ENCODE peak calls at places on chromosomes 16 and 17, in four cellular contexts. G, P, H and F are unnamed samples.

GRCh38 chr17:63932721-63933120 is 590 bp upstream of the CD79B start:
- DNase-seq in G (no peak), P (no peak), H (no peak), F (no peak)

GRCh38 chr17:4706121-4706520 is 2.2 kb upstream of the PELP1 start:
- DNase-seq in G (no peak), P (no peak), H (no peak), F (peak; percentile 78)

GRCh38 chr16:57620316-57621231 is 7.9 kb upstream of the ADGRG1 start:
- DNase-seq in G (no peak), P (no peak), H (no peak), F (no peak)

GRCh38 chr16:19711643-19712042 is 6.4 kb downstream of the KNOP1 start:
- DNase-seq in G (no peak), P (no peak), H (no peak), F (no peak)

GRCh38 chr17:9402590-9403199 is 172.9 kb downstream of the STX8 start:
- DNase-seq in G (no peak), P (peak; percentile 67), H (peak; percentile 45), F (peak; percentile 23)

GRCh38 chr17:50601789-50602375 is 32.8 kb upstream of the ABCC3 start:
- DNase-seq in G (no peak), P (no peak), H (no peak), F (no peak)

GRCh38 chr16:15765880-15766279 is 90.9 kb downstream of the MYH11 start:
- DNase-seq in G (peak; percentile 45), P (peak; percentile 58), H (peak; percentile 73), F (peak; percentile 39)

GRCh38 chr16:58249780-58250478 is 44.9 kb downstream of the PRSS54 start:
- DNase-seq in G (peak; percentile 94), P (peak; percentile 79), H (peak; percentile 63), F (peak; percentile 62)

GRCh38 chr17:28763804-28764266 is 20.0 kb downstream of the TRAF4 start:
- DNase-seq in G (peak; percentile 73), P (peak; percentile 78), H (peak; percentile 68), F (peak; percentile 74)

GRCh38 chr16:4463522-4464163 is 10.8 kb downstream of the NMRAL1 start:
- DNase-seq in G (no peak), P (no peak), H (no peak), F (no peak)

GRCh38 chr17:38848939-38849563 is 4.5 kb downstream of the RPL23 start:
- DNase-seq in G (no peak), P (no peak), H (no peak), F (no peak)

GRCh38 chr17:57957886-57958285 is 2.7 kb upstream of the CUEDC1 start:
- DNase-seq in G (no peak), P (no peak), H (no peak), F (no peak)

GRCh38 chr16:83402160-83402794 is 405.5 kb upstream of the HSBP1 start:
- DNase-seq in G (no peak), P (no peak), H (no peak), F (peak; percentile 45)

GRCh38 chr17:34997355-34997862 is 17.1 kb downstream of the LIG3 start:
- DNase-seq in G (no peak), P (no peak), H (no peak), F (peak; percentile 87)

GRCh38 chr17:45948881-45949624 is 50.0 kb upstream of the STH start:
- DNase-seq in G (peak; percentile 88), P (peak; percentile 81), H (peak; percentile 61), F (peak; percentile 49)

GRCh38 chr17:36611345-36612072 is 10.1 kb downstream of the MRM1 start:
- DNase-seq in G (peak; percentile 48), P (peak; percentile 61), H (no peak), F (peak; percentile 85)

GRCh38 chr17:40095356-40095943 is 4.9 kb downstream of the NR1D1 start:
- DNase-seq in G (no peak), P (no peak), H (no peak), F (no peak)

GRCh38 chr16:81745704-81746558 is 33.2 kb upstream of the PLCG2 start:
- DNase-seq in G (peak; percentile 86), P (peak; percentile 65), H (peak; percentile 42), F (peak; percentile 31)

GRCh38 chr16:86029131-86029741 is 130.3 kb downstream of the IRF8 start:
- DNase-seq in G (no peak), P (no peak), H (no peak), F (peak; percentile 68)

GRCh38 chr16:66578596-66579531 is at the start of gene CMTM2:
- DNase-seq in G (no peak), P (no peak), H (no peak), F (no peak)

GRCh38 chr16:66581246-66581952 is 2.1 kb downstream of the CMTM2 start:
- DNase-seq in G (no peak), P (no peak), H (no peak), F (peak; percentile 44)

GRCh38 chr16:66585477-66586239 is 6.4 kb downstream of the CMTM2 start:
- DNase-seq in G (no peak), P (no peak), H (no peak), F (no peak)

GRCh38 chr16:66576306-66576705 is 3.0 kb upstream of the CMTM2 start:
- DNase-seq in G (no peak), P (no peak), H (no peak), F (no peak)

DNA sequence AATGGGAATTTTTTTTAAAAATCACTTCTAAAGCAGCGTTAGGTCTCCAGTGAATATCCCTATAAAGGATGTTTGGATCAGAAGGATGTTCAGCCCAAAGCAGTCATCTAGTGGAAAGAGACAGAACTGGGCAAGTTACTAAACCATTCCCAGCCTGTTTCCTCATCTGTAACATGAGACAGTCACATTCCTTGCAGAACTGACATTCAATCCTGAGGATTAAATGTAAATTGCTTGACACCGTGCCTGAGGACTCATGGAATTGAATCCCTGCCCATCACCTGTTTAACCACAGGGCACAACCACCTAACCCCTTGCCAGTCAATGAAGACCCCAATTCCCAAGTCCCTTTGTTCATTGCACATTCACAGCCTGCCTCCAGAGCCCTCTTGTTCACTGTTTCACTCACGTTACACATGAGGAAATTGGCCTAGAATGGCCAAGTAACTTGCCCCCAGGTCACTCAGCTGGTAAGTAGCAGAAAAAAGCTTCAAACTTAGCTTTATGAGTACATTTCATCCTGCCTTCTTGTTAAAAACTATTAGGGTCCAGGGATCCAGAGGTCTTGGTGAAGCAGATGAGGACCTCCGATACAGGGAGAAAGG is 1.4 kb downstream of the CMTM2 start:
- DNase-seq in G (no peak), P (no peak), H (peak; percentile 16), F (peak; percentile 87)
- TF ChIP-seq MAFK in G (no peak), P (no peak), H (no peak), F (no peak)

DNA sequence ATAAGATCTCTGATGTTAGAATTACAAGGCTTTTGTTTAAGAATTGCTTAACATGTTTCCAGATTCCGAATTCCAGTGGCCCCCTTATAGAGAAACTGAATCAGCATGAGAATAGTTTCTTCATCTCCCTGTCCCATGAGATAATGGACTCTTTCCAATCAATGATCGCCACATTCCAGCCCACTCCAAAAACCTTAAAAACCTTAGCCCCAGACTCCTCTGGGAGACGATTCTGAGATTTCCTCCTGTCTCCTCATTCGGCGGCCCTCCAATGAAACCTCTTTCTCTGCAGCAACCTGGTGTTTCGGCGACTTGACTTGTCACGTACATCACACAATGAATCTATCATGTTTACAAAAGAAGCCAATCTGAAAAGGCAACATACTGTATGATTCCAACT is 197.1 kb upstream of the PSMD7 start:
- DNase-seq in G (no peak), P (no peak), H (no peak), F (no peak)
- H3K27ac ChIP-seq in G (no peak overlapping the region), P (no peak overlapping the region), H (no peak overlapping the region), F (no peak overlapping the region)

GRCh38 chr17:7848131-7848579 is 6.7 kb upstream of the TMEM88 start:
- DNase-seq in G (no peak), P (no peak), H (no peak), F (no peak)

GRCh38 chr17:7846765-7847661 is 7.9 kb upstream of the TMEM88 start:
- DNase-seq in G (no peak), P (no peak), H (no peak), F (no peak)

GRCh38 chr17:7844292-7845154 is 10.3 kb upstream of the TMEM88 start:
- DNase-seq in G (peak; percentile 75), P (peak; percentile 97), H (peak; percentile 92), F (peak; percentile 94)

GRCh38 chr17:7845359-7846062 is 9.4 kb upstream of the TMEM88 start:
- DNase-seq in G (no peak), P (no peak), H (no peak), F (no peak)

DNA sequence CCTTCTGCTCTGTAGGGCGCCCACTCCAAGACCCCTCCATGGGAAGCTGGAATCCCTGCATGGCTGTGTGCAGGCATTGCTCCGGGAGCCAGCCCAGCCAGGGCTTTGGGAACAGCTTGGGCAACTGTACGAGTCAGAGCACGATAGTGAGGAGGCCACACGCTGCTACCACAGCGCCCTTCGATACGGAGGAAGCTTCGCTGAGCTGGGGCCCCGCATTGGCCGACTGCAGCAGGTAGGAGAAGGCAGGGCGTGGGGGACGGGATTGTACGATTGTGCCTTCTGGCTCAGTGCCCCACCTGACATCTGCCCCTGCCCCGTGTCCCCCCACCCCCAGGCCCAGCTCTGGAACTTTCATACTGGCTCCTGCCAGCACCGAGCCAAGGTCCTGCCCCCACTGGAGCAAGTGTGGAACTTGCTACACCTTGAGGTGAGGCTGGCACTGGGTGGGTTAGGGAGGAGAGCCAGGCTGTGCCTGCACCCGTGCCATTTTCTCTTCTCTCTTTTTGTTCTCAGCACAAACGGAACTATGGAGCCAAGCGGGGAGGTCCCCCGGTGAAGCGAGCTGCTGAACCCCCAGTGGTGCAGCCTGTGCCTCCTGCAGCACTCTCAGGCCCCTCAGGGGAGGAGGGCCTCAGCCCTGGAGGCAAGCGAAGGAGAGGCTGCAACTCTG is 8.7 kb upstream of the TMEM88 start:
- DNase-seq in G (no peak), P (no peak), H (no peak), F (no peak)
- TF ChIP-seq MAFK in G (no peak), P (no peak), H (no peak), F (no peak)

DNA sequence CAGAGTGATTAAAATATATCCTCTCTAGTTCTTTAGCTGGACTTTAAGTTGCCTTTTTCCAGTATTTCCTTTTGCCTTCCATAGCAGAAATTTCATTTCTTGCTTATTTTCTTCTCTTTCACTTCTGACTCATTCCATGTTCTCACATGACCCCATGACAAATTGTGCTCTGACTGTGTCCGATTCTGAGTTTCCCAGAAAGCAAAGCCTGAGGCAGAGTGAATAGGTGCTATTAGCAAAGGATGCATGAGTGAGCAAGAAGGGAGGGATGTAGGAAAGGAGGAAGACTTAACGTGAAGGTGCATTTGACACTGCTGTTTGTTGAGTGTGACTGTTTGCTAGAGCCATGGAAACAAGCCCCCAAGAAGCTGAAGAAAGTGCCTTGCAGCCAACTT is 82.6 kb upstream of the CNTNAP4 start:
- DNase-seq in G (no peak), P (no peak), H (no peak), F (no peak)
- H3K27ac ChIP-seq in G (no peak overlapping the region), P (no peak overlapping the region), H (no peak overlapping the region), F (no peak overlapping the region)

DNA sequence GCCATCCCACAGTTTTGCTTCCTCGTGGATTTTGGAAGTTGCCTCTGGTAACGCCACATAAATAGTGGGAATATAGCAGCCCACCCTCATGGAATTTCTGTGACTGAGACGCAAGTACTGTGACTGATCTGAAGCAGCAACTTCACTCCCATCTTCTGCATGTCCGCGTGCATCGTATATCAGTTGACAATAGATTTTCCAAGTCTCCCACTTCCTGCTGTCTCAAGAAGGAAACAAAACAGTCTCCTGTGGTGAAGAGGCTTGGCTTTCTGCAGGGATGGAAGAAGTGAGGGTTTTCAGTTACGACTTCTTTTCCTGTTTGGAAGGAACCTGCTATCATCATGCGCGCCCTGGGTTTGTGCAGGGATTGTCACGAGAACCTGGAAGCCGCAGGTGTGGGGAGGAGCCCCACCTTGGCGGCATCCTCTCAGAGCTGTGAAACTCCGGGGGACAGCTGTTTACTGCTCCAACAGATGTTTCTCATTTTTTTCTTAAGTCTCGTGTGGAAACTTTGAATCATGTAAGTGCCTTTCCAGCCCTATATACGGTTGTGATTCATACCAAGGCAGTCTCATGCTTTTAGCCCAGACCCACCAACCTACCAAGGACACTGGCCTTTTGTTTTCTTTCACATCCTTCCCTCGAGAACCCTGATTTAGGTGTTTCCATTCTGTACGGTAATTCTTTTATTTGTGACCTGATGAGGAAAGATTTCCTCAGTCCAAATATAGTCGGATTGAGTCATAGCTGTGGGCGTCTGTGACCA is 57.5 kb downstream of the WIPI1 start:
- DNase-seq in G (no peak), P (no peak), H (no peak), F (peak; percentile 57)
- TF ChIP-seq MAFK in G (no peak), P (no peak), H (no peak), F (no peak)